ENCODE peak calls at places on chromosomes 4 and X, in four cellular contexts. G is transverse colon, Q is pons, H is NCI-H1105 treated with DMSO at 0.1 percent for 48 hours. P is an unnamed sample.

GRCh38 chrX:129496625-129497024 is 26.7 kb downstream of the SMARCA1 start:
- DNase-seq in G (no peak), Q (no peak), H (no peak), P (no peak)

GRCh38 chr4:73868206-73869129 is 725 bp upstream of the CXCL1 start:
- DNase-seq in G (no peak), Q (no peak), H (no peak), P (no peak)

GRCh38 chrX:66638591-66639500 is at the start of gene EDA2R:
- DNase-seq in G (peak), Q (peak), H (no peak), P (peak)

GRCh38 chr4:28278676-28279075 is 1418.0 kb downstream of the STIM2 start:
- DNase-seq in G (no peak), Q (peak), H (no peak), P (no peak)

GRCh38 chrX:40091691-40092421 is 5.9 kb downstream of the BCOR start:
- DNase-seq in G (peak), Q (no peak), H (no peak), P (no peak)

GRCh38 chr4:5409980-5410618 is 298.3 kb downstream of the EVC2 start:
- DNase-seq in G (no peak), Q (no peak), H (no peak), P (no peak)

GRCh38 chrX:40414335-40414734 is 166.4 kb upstream of the ATP6AP2 start:
- DNase-seq in G (no peak), Q (no peak), H (no peak), P (no peak)

GRCh38 chr4:74181225-74181624 is 23.3 kb downstream of the MTHFD2L start:
- DNase-seq in G (no peak), Q (no peak), H (no peak), P (peak)

GRCh38 chrX:1403228-1403627 is 11.3 kb upstream of the SLC25A6 start:
- DNase-seq in G (no peak), Q (no peak), H (no peak), P (no peak)

GRCh38 chrX:130264573-130264972 is 4.1 kb downstream of the ZNF280C start:
- DNase-seq in G (no peak), Q (no peak), H (no peak), P (no peak)

GRCh38 chrX:2829066-2829430 is 318 bp downstream of the GYG2 start:
- DNase-seq in G (peak), Q (no peak), H (no peak), P (no peak)

GRCh38 chr4:87502580-87503238 is 26.5 kb downstream of the SPARCL1 start:
- DNase-seq in G (no peak), Q (peak), H (peak), P (no peak)

GRCh38 chr4:165359501-165359900 is 19.3 kb upstream of the CPE start:
- DNase-seq in G (no peak), Q (no peak), H (no peak), P (no peak)

GRCh38 chr4:173005912-173006633 is 162.5 kb upstream of the GALNT7 start:
- DNase-seq in G (no peak), Q (no peak), H (peak), P (no peak)

GRCh38 chrX:53684415-53685192 is 1.9 kb downstream of the HUWE1 start:
- DNase-seq in G (no peak), Q (no peak), H (peak), P (no peak)

GRCh38 chr4:1721666-1722550 is 587 bp downstream of the TACC3 start:
- DNase-seq in G (no peak), Q (no peak), H (no peak), P (no peak)

GRCh38 chrX:141652315-141652714 is 46.2 kb downstream of the SPANXD start:
- DNase-seq in G (no peak), Q (no peak), H (no peak), P (no peak)

GRCh38 chr4:54743562-54743961 is 85.8 kb downstream of the KIT start:
- DNase-seq in G (no peak), Q (no peak), H (no peak), P (no peak)

GRCh38 chrX:132956421-132957210 is 1.8 kb downstream of the HS6ST2 start:
- DNase-seq in G (no peak), Q (no peak), H (no peak), P (no peak)

GRCh38 chrX:45295587-45295986 is 94.9 kb upstream of the DIPK2B start:
- DNase-seq in G (peak), Q (no peak), H (peak), P (peak)

GRCh38 chr4:25950476-25951389 is 36.7 kb downstream of the SMIM20 start:
- DNase-seq in G (no peak), Q (no peak), H (no peak), P (no peak)

GRCh38 chrX:118056870-118057269 is 59.7 kb downstream of the KLHL13 start:
- DNase-seq in G (no peak), Q (no peak), H (no peak), P (no peak)

GRCh38 chr4:101345271-101345595 is 2.1 kb downstream of the PPP3CA start:
- DNase-seq in G (no peak), Q (no peak), H (no peak), P (no peak)

GRCh38 chr4:48127882-48128394 is 6.1 kb downstream of the TXK start:
- DNase-seq in G (peak), Q (peak), H (peak), P (peak)